ENCODE peak calls at places on chromosomes 4 and X, in seven cellular contexts. E is H9, D is colonic mucosa, B is posterior vena cava, G is suprapubic skin, T is iPS-NIHi11, Z is iris pigment epithelial cell. H is an unnamed sample.

GRCh38 chr4:151968643-151969042 is 207.8 kb upstream of the GATB start:
- DNase-seq in E (no peak), D (no peak), B (no peak), G (no peak), T (no peak), Z (no peak), H (no peak)

GRCh38 chr4:151782296-151782695 is 21.5 kb upstream of the GATB start:
- DNase-seq in E (no peak), D (no peak), B (no peak), G (no peak), T (no peak), Z (no peak), H (no peak)

GRCh38 chr4:73208376-73208775 is 50.2 kb downstream of the ANKRD17 start:
- DNase-seq in E (no peak), D (no peak), B (no peak), G (no peak), T (no peak), Z (peak), H (no peak)

GRCh38 chrX:9555354-9555753 is 90.5 kb downstream of the TBL1X start:
- DNase-seq in E (no peak), D (no peak), B (no peak), G (no peak), T (no peak), Z (peak), H (no peak)

GRCh38 chr4:167428172-167428571 is 193.9 kb upstream of the SPOCK3 start:
- DNase-seq in E (no peak), D (no peak), B (no peak), G (no peak), T (peak), Z (peak), H (peak)

GRCh38 chrX:113833096-113833495 is 750.8 kb upstream of the HTR2C start:
- DNase-seq in E (no peak), D (no peak), B (no peak), G (no peak), T (no peak), Z (no peak), H (no peak)

GRCh38 chr4:142534994-142535393 is 311.1 kb downstream of the INPP4B start:
- DNase-seq in E (no peak), D (no peak), B (no peak), G (no peak), T (no peak), Z (peak), H (no peak)

GRCh38 chr4:116357758-116358157 is 727.6 kb downstream of the TRAM1L1 start:
- DNase-seq in E (no peak), D (no peak), B (no peak), G (no peak), T (no peak), Z (peak), H (no peak)

GRCh38 chr4:88759039-88759631 is 61.5 kb upstream of the NAP1L5 start:
- DNase-seq in E (no peak), D (no peak), B (no peak), G (no peak), T (no peak), Z (peak), H (no peak)

GRCh38 chr4:30840571-30840970 is 120.4 kb downstream of the PCDH7 start:
- DNase-seq in E (no peak), D (no peak), B (no peak), G (no peak), T (no peak), Z (peak), H (no peak)

GRCh38 chr4:143021384-143021783 is 163.3 kb upstream of the USP38 start:
- DNase-seq in E (no peak), D (no peak), B (no peak), G (no peak), T (no peak), Z (no peak), H (no peak)

GRCh38 chrX:45788941-45789348 is 588.3 kb upstream of the DIPK2B start:
- DNase-seq in E (no peak), D (no peak), B (no peak), G (no peak), T (peak), Z (peak), H (no peak)

GRCh38 chr4:118682928-118683327 is 2.3 kb upstream of the METTL14 start:
- DNase-seq in E (no peak), D (no peak), B (no peak), G (no peak), T (peak), Z (peak), H (peak)

GRCh38 chr4:161828061-161828460 is 335.7 kb downstream of the FSTL5 start:
- DNase-seq in E (no peak), D (no peak), B (no peak), G (no peak), T (no peak), Z (peak), H (no peak)

GRCh38 chr4:171629182-171629581 is 184.0 kb upstream of the GALNTL6 start:
- DNase-seq in E (no peak), D (no peak), B (no peak), G (no peak), T (no peak), Z (no peak), H (no peak)

H was measured in D341Med.